ENCODE peak calls at places on chromosomes 11 and 22, in nine cellular contexts. One of them, this sample, is unnamed. For H3K27me3 and H3K4me1, the result is how much of the 10 kb centered on the place peaks cover.

GRCh38 chr11:105811242-105811641 is 201.4 kb downstream of the GRIA4 start:
- DNase-seq in CD8-positive, alpha-beta memory T cell: no peak
- DNase-seq in naive thymus-derived CD4-positive, alpha-beta T cell: no peak
- DNase-seq in HAP-1: no peak
- DNase-seq in heart right ventricle: no peak
- DNase-seq in left ventricle myocardium inferior: no peak
- DNase-seq in neuronal stem cell: no peak
- DNase-seq in CD4-positive, alpha-beta memory T cell: no peak
- DNase-seq in esophagus squamous epithelium: no peak
- DNase-seq in this sample: no peak

GRCh38 chr11:114447892-114448291 is 8.6 kb downstream of the REXO2 start:
- DNase-seq in left ventricle myocardium inferior: no peak
- DNase-seq in naive thymus-derived CD4-positive, alpha-beta T cell: no peak
- DNase-seq in CD8-positive, alpha-beta memory T cell: no peak
- DNase-seq in heart right ventricle: no peak
- DNase-seq in HAP-1: no peak
- DNase-seq in CD4-positive, alpha-beta memory T cell: no peak
- DNase-seq in neuronal stem cell: no peak
- DNase-seq in esophagus squamous epithelium: no peak
- DNase-seq in this sample: no peak

GRCh38 chr11:108587109-108587508 is 6.5 kb downstream of the EXPH5 start:
- DNase-seq in CD8-positive, alpha-beta memory T cell: no peak
- DNase-seq in HAP-1: no peak
- DNase-seq in left ventricle myocardium inferior: no peak
- DNase-seq in CD4-positive, alpha-beta memory T cell: no peak
- DNase-seq in heart right ventricle: no peak
- DNase-seq in naive thymus-derived CD4-positive, alpha-beta T cell: no peak
- DNase-seq in neuronal stem cell: no peak
- DNase-seq in esophagus squamous epithelium: no peak
- DNase-seq in this sample: no peak

GRCh38 chr11:74493816-74494630 is 499 bp upstream of the LIPT2 start:
- DNase-seq in HAP-1: no peak
- DNase-seq in esophagus squamous epithelium: no peak
- DNase-seq in neuronal stem cell: no peak
- DNase-seq in heart right ventricle: no peak
- DNase-seq in CD4-positive, alpha-beta memory T cell: peak
- DNase-seq in naive thymus-derived CD4-positive, alpha-beta T cell: no peak
- DNase-seq in CD8-positive, alpha-beta memory T cell: no peak
- DNase-seq in left ventricle myocardium inferior: no peak
- DNase-seq in this sample: no peak

GRCh38 chr11:10379871-10380568 is 75.0 kb upstream of the AMPD3 start:
- DNase-seq in heart right ventricle: no peak
- DNase-seq in neuronal stem cell: no peak
- DNase-seq in esophagus squamous epithelium: no peak
- DNase-seq in HAP-1: no peak
- DNase-seq in CD4-positive, alpha-beta memory T cell: no peak
- DNase-seq in CD8-positive, alpha-beta memory T cell: no peak
- DNase-seq in naive thymus-derived CD4-positive, alpha-beta T cell: no peak
- DNase-seq in left ventricle myocardium inferior: no peak
- DNase-seq in this sample: no peak

GRCh38 chr22:37273126-37273845 is 9.0 kb upstream of the CYTH4 start:
- DNase-seq in naive thymus-derived CD4-positive, alpha-beta T cell: no peak
- DNase-seq in neuronal stem cell: no peak
- DNase-seq in esophagus squamous epithelium: no peak
- DNase-seq in left ventricle myocardium inferior: no peak
- DNase-seq in CD4-positive, alpha-beta memory T cell: no peak
- DNase-seq in heart right ventricle: no peak
- DNase-seq in HAP-1: no peak
- DNase-seq in CD8-positive, alpha-beta memory T cell: no peak
- DNase-seq in this sample: no peak

GRCh38 chr11:29937526-29937925 is 79.3 kb downstream of the KCNA4 start:
- DNase-seq in esophagus squamous epithelium: no peak
- DNase-seq in CD8-positive, alpha-beta memory T cell: no peak
- DNase-seq in HAP-1: no peak
- DNase-seq in left ventricle myocardium inferior: no peak
- DNase-seq in naive thymus-derived CD4-positive, alpha-beta T cell: no peak
- DNase-seq in neuronal stem cell: no peak
- DNase-seq in heart right ventricle: no peak
- DNase-seq in CD4-positive, alpha-beta memory T cell: no peak
- DNase-seq in this sample: no peak

GRCh38 chr22:44730490-44731356 is 21.7 kb upstream of the ARHGAP8 start:
- DNase-seq in heart right ventricle: no peak
- DNase-seq in HAP-1: no peak
- DNase-seq in CD8-positive, alpha-beta memory T cell: no peak
- DNase-seq in CD4-positive, alpha-beta memory T cell: no peak
- DNase-seq in esophagus squamous epithelium: no peak
- DNase-seq in neuronal stem cell: no peak
- DNase-seq in left ventricle myocardium inferior: no peak
- DNase-seq in naive thymus-derived CD4-positive, alpha-beta T cell: no peak
- DNase-seq in this sample: no peak

GRCh38 chr11:65851811-65852507 is 6.0 kb downstream of the CFL1 start:
- DNase-seq in naive thymus-derived CD4-positive, alpha-beta T cell: no peak
- DNase-seq in HAP-1: no peak
- DNase-seq in neuronal stem cell: no peak
- DNase-seq in CD8-positive, alpha-beta memory T cell: no peak
- DNase-seq in CD4-positive, alpha-beta memory T cell: no peak
- DNase-seq in left ventricle myocardium inferior: no peak
- DNase-seq in heart right ventricle: no peak
- DNase-seq in esophagus squamous epithelium: no peak
- DNase-seq in this sample: no peak

GRCh38 chr11:72015511-72016061 is 16.9 kb downstream of the IL18BP start:
- DNase-seq in CD4-positive, alpha-beta memory T cell: no peak
- DNase-seq in HAP-1: no peak
- DNase-seq in neuronal stem cell: no peak
- DNase-seq in CD8-positive, alpha-beta memory T cell: no peak
- DNase-seq in esophagus squamous epithelium: no peak
- DNase-seq in left ventricle myocardium inferior: no peak
- DNase-seq in heart right ventricle: no peak
- DNase-seq in naive thymus-derived CD4-positive, alpha-beta T cell: no peak
- DNase-seq in this sample: no peak

GRCh38 chr11:113322158-113322557 is 7.8 kb downstream of the TTC12 start:
- DNase-seq in CD8-positive, alpha-beta memory T cell: no peak
- DNase-seq in esophagus squamous epithelium: no peak
- DNase-seq in HAP-1: no peak
- DNase-seq in heart right ventricle: no peak
- DNase-seq in neuronal stem cell: no peak
- DNase-seq in left ventricle myocardium inferior: no peak
- DNase-seq in CD4-positive, alpha-beta memory T cell: no peak
- DNase-seq in naive thymus-derived CD4-positive, alpha-beta T cell: no peak
- DNase-seq in this sample: no peak

GRCh38 chr22:25392584-25392983 is 171.9 kb upstream of the GRK3 start:
- DNase-seq in HAP-1: no peak
- DNase-seq in left ventricle myocardium inferior: no peak
- DNase-seq in neuronal stem cell: no peak
- DNase-seq in CD8-positive, alpha-beta memory T cell: no peak
- DNase-seq in naive thymus-derived CD4-positive, alpha-beta T cell: no peak
- DNase-seq in esophagus squamous epithelium: no peak
- DNase-seq in heart right ventricle: no peak
- DNase-seq in CD4-positive, alpha-beta memory T cell: no peak
- DNase-seq in this sample: no peak

GRCh38 chr22:34812631-34813030 is 253.3 kb upstream of the ISX start:
- DNase-seq in CD8-positive, alpha-beta memory T cell: no peak
- DNase-seq in neuronal stem cell: no peak
- DNase-seq in naive thymus-derived CD4-positive, alpha-beta T cell: no peak
- DNase-seq in left ventricle myocardium inferior: no peak
- DNase-seq in CD4-positive, alpha-beta memory T cell: no peak
- DNase-seq in esophagus squamous epithelium: no peak
- DNase-seq in heart right ventricle: no peak
- DNase-seq in HAP-1: no peak
- DNase-seq in this sample: no peak

DNA sequence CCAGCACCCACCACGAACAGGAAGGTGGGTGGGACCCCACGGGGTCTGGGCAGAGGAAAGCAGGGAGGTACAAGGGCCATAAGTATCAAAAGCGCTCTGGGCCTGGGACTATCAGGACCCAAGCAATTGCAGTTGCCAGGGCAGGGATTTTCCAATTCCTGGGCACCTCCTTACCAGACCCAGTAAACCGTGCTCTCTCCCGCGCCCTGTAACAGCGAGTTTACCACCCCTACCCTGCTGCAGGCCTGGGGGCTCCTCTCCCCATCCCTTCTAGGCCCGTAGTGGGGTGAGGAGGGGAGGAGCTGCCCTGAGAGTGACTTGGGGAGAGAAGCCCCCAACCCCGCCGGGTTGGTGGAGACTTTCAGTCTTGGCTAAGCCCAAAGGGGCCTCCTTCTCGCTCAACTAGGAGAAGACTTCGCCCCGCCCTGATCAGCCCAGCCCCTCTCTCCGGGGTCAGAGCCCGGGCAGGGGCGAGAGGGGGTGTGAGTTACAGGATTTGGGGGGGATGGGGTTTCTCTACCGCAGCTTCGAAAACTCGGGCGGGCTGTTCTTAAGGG is 5.4 kb downstream of the PAX6 start:
- DNase-seq in CD8-positive, alpha-beta memory T cell: no peak
- DNase-seq in CD4-positive, alpha-beta memory T cell: no peak
- DNase-seq in naive thymus-derived CD4-positive, alpha-beta T cell: no peak
- DNase-seq in esophagus squamous epithelium: no peak
- DNase-seq in neuronal stem cell: no peak
- DNase-seq in heart right ventricle: no peak
- DNase-seq in left ventricle myocardium inferior: no peak
- DNase-seq in HAP-1: no peak
- DNase-seq in this sample: no peak
- H3K27me3 ChIP-seq in CD8-positive, alpha-beta memory T cell: half or more
- H3K27me3 ChIP-seq in CD4-positive, alpha-beta memory T cell: half or more
- H3K27me3 ChIP-seq in naive thymus-derived CD4-positive, alpha-beta T cell: under half
- H3K27me3 ChIP-seq in esophagus squamous epithelium: half or more
- H3K27me3 ChIP-seq in neuronal stem cell: under half
- H3K27me3 ChIP-seq in heart right ventricle: half or more
- H3K27me3 ChIP-seq in left ventricle myocardium inferior: half or more
- H3K27me3 ChIP-seq in HAP-1: under half
- H3K27me3 ChIP-seq in this sample: half or more

DNA sequence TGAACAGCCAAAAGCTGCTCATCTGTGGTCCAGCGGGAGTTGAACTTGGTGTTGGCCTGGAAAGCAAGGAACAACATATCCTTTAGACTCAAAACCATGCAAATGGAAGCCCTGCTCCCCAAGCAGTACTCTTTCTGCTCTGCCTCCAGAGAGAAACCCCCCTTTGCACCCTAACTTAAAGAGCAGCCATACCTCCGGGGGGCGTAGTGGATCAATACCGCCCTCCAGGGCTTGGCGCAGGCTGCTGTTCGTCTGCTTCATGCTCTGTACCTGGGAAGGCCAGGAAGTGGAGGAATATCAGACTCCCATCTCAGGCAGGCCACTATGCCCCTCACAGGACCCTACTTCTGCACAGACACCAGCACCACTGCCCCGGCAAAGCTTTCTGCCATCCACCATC is 4.3 kb downstream of the RCOR2 start:
- DNase-seq in esophagus squamous epithelium: no peak
- DNase-seq in HAP-1: no peak
- DNase-seq in left ventricle myocardium inferior: no peak
- DNase-seq in naive thymus-derived CD4-positive, alpha-beta T cell: no peak
- DNase-seq in CD8-positive, alpha-beta memory T cell: no peak
- DNase-seq in heart right ventricle: no peak
- DNase-seq in neuronal stem cell: no peak
- DNase-seq in CD4-positive, alpha-beta memory T cell: no peak
- DNase-seq in this sample: no peak
- H3K4me1 ChIP-seq in esophagus squamous epithelium: under half
- H3K4me1 ChIP-seq in HAP-1: under half
- H3K4me1 ChIP-seq in left ventricle myocardium inferior: half or more
- H3K4me1 ChIP-seq in naive thymus-derived CD4-positive, alpha-beta T cell: under half
- H3K4me1 ChIP-seq in CD8-positive, alpha-beta memory T cell: under half
- H3K4me1 ChIP-seq in heart right ventricle: under half
- H3K4me1 ChIP-seq in neuronal stem cell: under half
- H3K4me1 ChIP-seq in CD4-positive, alpha-beta memory T cell: under half
- H3K4me1 ChIP-seq in this sample: under half

GRCh38 chr11:18721576-18722292 is 4.3 kb downstream of the IGSF22 start:
- DNase-seq in CD8-positive, alpha-beta memory T cell: peak
- DNase-seq in neuronal stem cell: peak
- DNase-seq in left ventricle myocardium inferior: no peak
- DNase-seq in esophagus squamous epithelium: no peak
- DNase-seq in HAP-1: no peak
- DNase-seq in CD4-positive, alpha-beta memory T cell: peak
- DNase-seq in naive thymus-derived CD4-positive, alpha-beta T cell: peak
- DNase-seq in heart right ventricle: peak
- DNase-seq in this sample: peak

GRCh38 chr11:18722293-18722637 is 3.7 kb downstream of the IGSF22 start:
- DNase-seq in left ventricle myocardium inferior: no peak
- DNase-seq in HAP-1: no peak
- DNase-seq in heart right ventricle: no peak
- DNase-seq in esophagus squamous epithelium: no peak
- DNase-seq in CD4-positive, alpha-beta memory T cell: no peak
- DNase-seq in CD8-positive, alpha-beta memory T cell: no peak
- DNase-seq in neuronal stem cell: no peak
- DNase-seq in naive thymus-derived CD4-positive, alpha-beta T cell: no peak
- DNase-seq in this sample: no peak

GRCh38 chr11:18723991-18724390 is 2.0 kb downstream of the IGSF22 start:
- DNase-seq in CD4-positive, alpha-beta memory T cell: no peak
- DNase-seq in neuronal stem cell: no peak
- DNase-seq in esophagus squamous epithelium: no peak
- DNase-seq in heart right ventricle: no peak
- DNase-seq in naive thymus-derived CD4-positive, alpha-beta T cell: no peak
- DNase-seq in left ventricle myocardium inferior: no peak
- DNase-seq in CD8-positive, alpha-beta memory T cell: no peak
- DNase-seq in HAP-1: no peak
- DNase-seq in this sample: no peak

GRCh38 chr11:18720811-18721575 is 5.0 kb downstream of the IGSF22 start:
- DNase-seq in left ventricle myocardium inferior: peak
- DNase-seq in neuronal stem cell: peak
- DNase-seq in CD4-positive, alpha-beta memory T cell: peak
- DNase-seq in HAP-1: no peak
- DNase-seq in heart right ventricle: peak
- DNase-seq in CD8-positive, alpha-beta memory T cell: peak
- DNase-seq in naive thymus-derived CD4-positive, alpha-beta T cell: peak
- DNase-seq in esophagus squamous epithelium: no peak
- DNase-seq in this sample: peak

GRCh38 chr11:18720086-18720810 is 5.7 kb downstream of the IGSF22 start:
- DNase-seq in neuronal stem cell: no peak
- DNase-seq in heart right ventricle: no peak
- DNase-seq in HAP-1: no peak
- DNase-seq in esophagus squamous epithelium: no peak
- DNase-seq in CD8-positive, alpha-beta memory T cell: no peak
- DNase-seq in naive thymus-derived CD4-positive, alpha-beta T cell: no peak
- DNase-seq in CD4-positive, alpha-beta memory T cell: no peak
- DNase-seq in left ventricle myocardium inferior: no peak
- DNase-seq in this sample: no peak
- H3K4me3 ChIP-seq in neuronal stem cell: no peak
- H3K4me3 ChIP-seq in heart right ventricle: peak
- H3K4me3 ChIP-seq in HAP-1: no peak
- H3K4me3 ChIP-seq in esophagus squamous epithelium: peak
- H3K4me3 ChIP-seq in CD8-positive, alpha-beta memory T cell: no peak
- H3K4me3 ChIP-seq in naive thymus-derived CD4-positive, alpha-beta T cell: peak
- H3K4me3 ChIP-seq in CD4-positive, alpha-beta memory T cell: no peak
- H3K4me3 ChIP-seq in left ventricle myocardium inferior: peak
- H3K4me3 ChIP-seq in this sample: peak

DNA sequence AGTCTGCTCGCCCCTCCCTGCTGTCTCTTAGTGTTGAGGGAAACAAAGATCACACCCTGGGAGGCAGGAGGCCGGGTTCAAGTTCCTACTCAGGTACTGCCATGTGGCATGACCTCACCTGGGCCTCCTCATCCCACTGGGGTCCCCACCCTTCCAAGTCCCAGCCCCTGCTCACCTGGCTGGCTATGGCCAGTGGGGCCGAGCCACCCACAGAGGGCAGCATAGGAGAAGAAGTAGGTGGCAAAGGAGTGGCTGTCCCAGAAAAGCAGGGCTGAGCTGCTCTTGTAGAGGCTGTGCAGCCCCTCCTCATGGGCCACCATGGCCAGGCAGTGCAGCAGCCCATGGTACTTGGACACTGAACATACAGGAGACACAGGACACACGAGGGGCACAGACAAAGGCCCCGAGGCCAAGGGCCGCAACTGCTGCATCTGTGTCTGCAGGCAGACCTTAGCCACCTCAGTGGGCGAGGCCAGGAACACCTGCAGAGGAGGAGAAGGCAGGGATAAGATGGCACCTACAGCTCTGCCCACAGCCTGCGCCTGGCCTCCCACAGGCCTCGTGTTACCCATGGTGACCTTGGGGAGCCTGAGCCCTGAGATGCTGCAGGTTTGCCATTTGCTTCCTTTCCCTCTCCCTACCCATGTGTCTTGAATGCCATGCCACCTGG is 50.6 kb upstream of the MPEG1 start:
- DNase-seq in heart right ventricle: no peak
- DNase-seq in neuronal stem cell: peak
- DNase-seq in CD8-positive, alpha-beta memory T cell: no peak
- DNase-seq in esophagus squamous epithelium: no peak
- DNase-seq in HAP-1: no peak
- DNase-seq in CD4-positive, alpha-beta memory T cell: peak
- DNase-seq in naive thymus-derived CD4-positive, alpha-beta T cell: no peak
- DNase-seq in left ventricle myocardium inferior: no peak
- DNase-seq in this sample: no peak
- H3K27me3 ChIP-seq in heart right ventricle: under half
- H3K27me3 ChIP-seq in neuronal stem cell: under half
- H3K27me3 ChIP-seq in CD8-positive, alpha-beta memory T cell: under half
- H3K27me3 ChIP-seq in esophagus squamous epithelium: under half
- H3K27me3 ChIP-seq in HAP-1: under half
- H3K27me3 ChIP-seq in CD4-positive, alpha-beta memory T cell: under half
- H3K27me3 ChIP-seq in naive thymus-derived CD4-positive, alpha-beta T cell: under half
- H3K27me3 ChIP-seq in left ventricle myocardium inferior: under half
- H3K27me3 ChIP-seq in this sample: under half